ENCODE peak calls at places on chromosomes 11 and 22, in eight cellular contexts. J is AG04450, F is BE2C, G is HCT116, N is K562, P is A549, D is small intestine, U is WERI-Rb-1. K is an unnamed sample.

GRCh38 chr11:57205046-57205671 is 23.4 kb downstream of the LRRC55 start:
- DNase-seq in J (no peak), F (peak; percentile 19), G (no peak), N (no peak), P (no peak), D (no peak), U (peak; percentile 20), K (peak; percentile 88)

GRCh38 chr22:18076060-18076497 is 1.7 kb upstream of the PEX26 start:
- DNase-seq in J (peak; percentile 80), F (peak; percentile 65), G (peak; percentile 75), N (peak; percentile 74), P (peak; percentile 48), D (peak; percentile 89), U (peak; percentile 40), K (peak; percentile 59)

GRCh38 chr11:119885861-119886567 is 157.0 kb upstream of the NECTIN1 start:
- DNase-seq in J (no peak), F (no peak), G (no peak), N (no peak), P (no peak), D (peak; percentile 66), U (no peak), K (no peak)

GRCh38 chr11:122853971-122854446 is 15.7 kb downstream of the CRTAM start:
- DNase-seq in J (peak; percentile 59), F (peak; percentile 47), G (peak; percentile 84), N (peak; percentile 55), P (peak; percentile 65), D (peak; percentile 69), U (peak; percentile 47), K (peak; percentile 4)

GRCh38 chr22:36536717-36537116 is 7.8 kb upstream of the EIF3D start:
- DNase-seq in J (no peak), F (no peak), G (no peak), N (no peak), P (no peak), D (no peak), U (peak; percentile 21), K (no peak)

GRCh38 chr11:125724125-125724524 is 22.0 kb upstream of the PATE1 start:
- DNase-seq in J (no peak), F (no peak), G (peak; percentile 12), N (peak; percentile 11), P (no peak), D (no peak), U (no peak), K (no peak)

GRCh38 chr11:64558065-64558745 is 32.8 kb upstream of the SLC22A12 start:
- DNase-seq in J (no peak), F (no peak), G (no peak), N (no peak), P (no peak), D (no peak), U (no peak), K (no peak)

GRCh38 chr11:100769165-100769564 is 82.1 kb downstream of the ARHGAP42 start:
- DNase-seq in J (no peak), F (no peak), G (no peak), N (no peak), P (no peak), D (no peak), U (peak; percentile 44), K (no peak)

GRCh38 chr11:59271247-59271755 is 58.6 kb upstream of the MPEG1 start:
- DNase-seq in J (no peak), F (no peak), G (no peak), N (no peak), P (no peak), D (no peak), U (no peak), K (no peak)

GRCh38 chr22:20111689-20112622 is 3.9 kb upstream of the RANBP1 start:
- DNase-seq in J (no peak), F (no peak), G (no peak), N (no peak), P (no peak), D (no peak), U (no peak), K (no peak)

GRCh38 chr11:80925291-80925690 is 1484.5 kb upstream of the TENM4 start:
- DNase-seq in J (no peak), F (no peak), G (no peak), N (no peak), P (no peak), D (no peak), U (no peak), K (no peak)

GRCh38 chr22:32698926-32699619 is 102.4 kb upstream of the TIMP3 start:
- DNase-seq in J (no peak), F (no peak), G (no peak), N (no peak), P (no peak), D (no peak), U (no peak), K (peak; percentile 80)

GRCh38 chr11:120956710-120957500 is 67.0 kb upstream of the TBCEL start:
- DNase-seq in J (no peak), F (no peak), G (no peak), N (no peak), P (no peak), D (no peak), U (peak; percentile 27), K (no peak)

GRCh38 chr11:75797796-75798195 is 17.2 kb upstream of the UVRAG start:
- DNase-seq in J (no peak), F (no peak), G (no peak), N (no peak), P (no peak), D (no peak), U (no peak), K (peak; percentile 29)

GRCh38 chr11:108916935-108917334 is 252.1 kb downstream of the DDX10 start:
- DNase-seq in J (no peak), F (no peak), G (no peak), N (no peak), P (no peak), D (no peak), U (no peak), K (peak; percentile 31)

GRCh38 chr11:1770061-1770460 is 6.3 kb upstream of the CTSD start:
- DNase-seq in J (no peak), F (no peak), G (no peak), N (no peak), P (no peak), D (no peak), U (no peak), K (no peak)

GRCh38 chr22:45867118-45867905 is 109.7 kb downstream of the WNT7B start:
- DNase-seq in J (no peak), F (peak; percentile 49), G (no peak), N (no peak), P (no peak), D (no peak), U (no peak), K (no peak)

GRCh38 chr11:70603756-70604211 is 205.5 kb downstream of the CTTN start:
- DNase-seq in J (no peak), F (no peak), G (no peak), N (no peak), P (no peak), D (no peak), U (no peak), K (no peak)

GRCh38 chr11:69076129-69076791 is 27.5 kb downstream of the TPCN2 start:
- DNase-seq in J (peak; percentile 3), F (no peak), G (no peak), N (no peak), P (no peak), D (no peak), U (no peak), K (no peak)

DNA sequence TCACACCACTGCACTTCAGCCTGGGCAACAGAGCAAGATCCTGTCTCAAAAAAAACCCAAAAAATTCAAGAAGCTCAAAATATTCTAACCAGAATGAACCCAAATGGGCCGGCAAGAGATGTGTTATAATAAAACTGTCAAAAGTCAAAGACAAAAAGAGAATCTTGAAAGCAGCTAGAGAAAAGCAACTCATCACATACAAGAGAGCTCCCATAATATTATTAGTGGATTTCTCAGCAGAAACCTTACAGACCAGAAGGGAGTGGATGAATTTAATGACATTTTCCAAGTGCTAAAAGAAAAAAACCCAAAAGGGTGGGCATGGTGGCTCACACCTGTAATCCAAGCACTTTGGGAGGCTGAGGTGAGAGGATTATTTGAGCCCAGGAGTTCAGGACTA is 22.9 kb upstream of the HORMAD2 start:
- DNase-seq in J (no peak), F (no peak), G (no peak), N (no peak), P (no peak), D (no peak), U (no peak), K (no peak)
- H3K9me3 ChIP-seq in J (peaks cover 7% of the 10 kb centered on the region), F (no peaks in the 10 kb centered on the region), G (no peaks in the 10 kb centered on the region), N (no peaks in the 10 kb centered on the region), P (peaks cover 4% of the 10 kb centered on the region), D (no peaks in the 10 kb centered on the region), U (peaks cover 5% of the 10 kb centered on the region), K (peaks cover 2% of the 10 kb centered on the region)

GRCh38 chr11:102497061-102497460 is 33.5 kb downstream of the MMP7 start:
- DNase-seq in J (no peak), F (no peak), G (no peak), N (no peak), P (no peak), D (no peak), U (no peak), K (no peak)
- H3K4me3 ChIP-seq in J (no peak overlapping the region), F (no peak overlapping the region), G (no peak overlapping the region), N (no peak overlapping the region), P (no peak overlapping the region), D (no peak overlapping the region), U (no peak overlapping the region), K (no peak overlapping the region)

GRCh38 chr11:107405260-107405659 is 52.4 kb downstream of the CWF19L2 start:
- DNase-seq in J (no peak), F (no peak), G (no peak), N (no peak), P (no peak), D (peak; percentile 1), U (no peak), K (no peak)

GRCh38 chr11:107413352-107413751 is 44.3 kb downstream of the CWF19L2 start:
- DNase-seq in J (no peak), F (no peak), G (no peak), N (no peak), P (no peak), D (no peak), U (no peak), K (no peak)

GRCh38 chr11:107408762-107409200 is 48.8 kb downstream of the CWF19L2 start:
- DNase-seq in J (no peak), F (no peak), G (no peak), N (no peak), P (no peak), D (peak; percentile 31), U (no peak), K (no peak)
- H3K9me3 ChIP-seq in J (no peaks in the 10 kb centered on the region), F (no peaks in the 10 kb centered on the region), G (no peaks in the 10 kb centered on the region), N (no peaks in the 10 kb centered on the region), P (no peaks in the 10 kb centered on the region), D (no peaks in the 10 kb centered on the region), U (no peaks in the 10 kb centered on the region), K (no peaks in the 10 kb centered on the region)

DNA sequence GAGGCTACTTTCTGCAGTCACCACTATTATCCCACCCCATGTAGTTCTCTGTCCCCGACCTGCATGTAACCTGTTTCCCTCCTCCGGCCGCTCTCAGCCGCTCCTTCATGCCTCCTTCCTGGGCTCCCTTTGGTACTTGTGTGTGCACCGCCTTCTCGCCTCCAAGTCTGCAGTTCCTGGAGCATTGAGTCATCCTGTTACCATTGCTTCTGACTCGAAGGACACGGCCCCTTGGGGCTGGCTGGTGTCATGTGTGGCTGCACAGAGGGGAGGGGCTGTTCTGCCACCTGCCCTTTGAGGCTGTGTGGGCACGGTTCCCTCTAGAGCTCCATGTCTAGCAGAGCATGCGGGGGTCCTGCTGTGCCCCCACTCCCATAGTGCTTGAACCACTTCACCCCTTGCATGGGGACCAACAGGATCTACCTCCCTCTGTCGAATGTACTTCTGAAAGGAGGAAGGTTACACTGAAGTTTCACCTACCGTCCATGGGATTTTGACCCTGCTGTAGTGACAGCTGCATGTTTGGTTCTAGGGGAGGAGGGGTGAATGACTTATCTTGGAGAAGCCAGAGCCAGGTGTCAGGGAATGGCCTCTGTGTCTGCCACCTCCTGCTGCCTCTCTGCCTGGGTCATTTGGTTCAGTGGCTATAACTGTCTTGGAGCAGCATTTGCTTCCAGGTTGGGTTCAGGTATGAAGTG is 39.6 kb downstream of the BCR start:
- DNase-seq in J (no peak), F (peak; percentile 49), G (no peak), N (no peak), P (no peak), D (peak; percentile 40), U (peak; percentile 24), K (peak; percentile 33)
- H3K4me3 ChIP-seq in J (no peak overlapping the region), F (no peak overlapping the region), G (no peak overlapping the region), N (no peak overlapping the region), P (no peak overlapping the region), D (no peak overlapping the region), U (no peak overlapping the region), K (no peak overlapping the region)